ENCODE peak calls at places on chromosomes 6 and 20, in four cellular contexts. One of them, this sample, is unnamed.

GRCh38 chr6:137261393-137262154 is 42.4 kb upstream of the IFNGR1 start:
- DNase-seq in right cardiac atrium: no peak
- DNase-seq in A549: no peak
- DNase-seq in D341Med: no peak
- DNase-seq in this sample: no peak

GRCh38 chr20:1185316-1185741 is 548 bp upstream of the TMEM74B start:
- DNase-seq in right cardiac atrium: no peak
- DNase-seq in D341Med: peak
- DNase-seq in A549: peak
- DNase-seq in this sample: no peak

GRCh38 chr6:47709160-47709559 is 10.8 kb downstream of the ADGRF4 start:
- DNase-seq in right cardiac atrium: no peak
- DNase-seq in D341Med: no peak
- DNase-seq in A549: no peak
- DNase-seq in this sample: no peak

GRCh38 chr6:96626749-96627353 is 63.9 kb downstream of the FHL5 start:
- DNase-seq in A549: peak
- DNase-seq in right cardiac atrium: no peak
- DNase-seq in D341Med: peak
- DNase-seq in this sample: peak

GRCh38 chr6:47129129-47129528 is 87.0 kb upstream of the ADGRF1 start:
- DNase-seq in A549: no peak
- DNase-seq in D341Med: no peak
- DNase-seq in right cardiac atrium: no peak
- DNase-seq in this sample: peak

GRCh38 chr20:59250293-59250692 is 50.1 kb upstream of the EDN3 start:
- DNase-seq in D341Med: no peak
- DNase-seq in right cardiac atrium: no peak
- DNase-seq in A549: no peak
- DNase-seq in this sample: no peak

GRCh38 chr6:41489284-41489851 is 56.8 kb upstream of the FOXP4 start:
- DNase-seq in right cardiac atrium: no peak
- DNase-seq in A549: no peak
- DNase-seq in D341Med: no peak
- DNase-seq in this sample: no peak

GRCh38 chr6:88725111-88725711 is 238.2 kb downstream of the RNGTT start:
- DNase-seq in A549: no peak
- DNase-seq in right cardiac atrium: peak
- DNase-seq in D341Med: peak
- DNase-seq in this sample: no peak

GRCh38 chr6:130620338-130620781 is 206.8 kb upstream of the SMLR1 start:
- DNase-seq in A549: no peak
- DNase-seq in right cardiac atrium: no peak
- DNase-seq in D341Med: no peak
- DNase-seq in this sample: no peak

GRCh38 chr6:134602123-134602522 is 284.2 kb upstream of the SGK1 start:
- DNase-seq in right cardiac atrium: no peak
- DNase-seq in D341Med: no peak
- DNase-seq in A549: no peak
- DNase-seq in this sample: no peak

GRCh38 chr6:125871365-125871764 is 80.6 kb downstream of the NCOA7 start:
- DNase-seq in D341Med: no peak
- DNase-seq in right cardiac atrium: no peak
- DNase-seq in A549: no peak
- DNase-seq in this sample: no peak

GRCh38 chr6:14452567-14453527 is 335.3 kb downstream of the CD83 start:
- DNase-seq in D341Med: no peak
- DNase-seq in A549: no peak
- DNase-seq in right cardiac atrium: no peak
- DNase-seq in this sample: peak

GRCh38 chr6:138645976-138646640 is 127.5 kb upstream of the CCDC28A start:
- DNase-seq in A549: no peak
- DNase-seq in D341Med: no peak
- DNase-seq in right cardiac atrium: no peak
- DNase-seq in this sample: no peak

GRCh38 chr20:22402990-22403859 is 181.1 kb downstream of the FOXA2 start:
- DNase-seq in D341Med: no peak
- DNase-seq in A549: no peak
- DNase-seq in right cardiac atrium: no peak
- DNase-seq in this sample: no peak

GRCh38 chr20:58557713-58558335 is 42.6 kb upstream of the APCDD1L start:
- DNase-seq in right cardiac atrium: no peak
- DNase-seq in A549: no peak
- DNase-seq in D341Med: no peak
- DNase-seq in this sample: no peak

GRCh38 chr6:47936820-47937219 is 155.0 kb downstream of the OPN5 start:
- DNase-seq in right cardiac atrium: no peak
- DNase-seq in D341Med: no peak
- DNase-seq in A549: no peak
- DNase-seq in this sample: no peak

GRCh38 chr20:53390780-53391179 is 202.9 kb downstream of the ZNF217 start:
- DNase-seq in D341Med: no peak
- DNase-seq in A549: no peak
- DNase-seq in right cardiac atrium: no peak
- DNase-seq in this sample: no peak

GRCh38 chr6:46221221-46221793 is 50.5 kb upstream of the ENPP5 start:
- DNase-seq in D341Med: peak
- DNase-seq in right cardiac atrium: no peak
- DNase-seq in A549: peak
- DNase-seq in this sample: peak

GRCh38 chr20:47099749-47100515 is 205.3 kb downstream of the EYA2 start:
- DNase-seq in right cardiac atrium: peak
- DNase-seq in A549: no peak
- DNase-seq in D341Med: no peak
- DNase-seq in this sample: no peak

GRCh38 chr6:33673847-33674246 is 37.7 kb downstream of the UQCC2 start:
- DNase-seq in A549: no peak
- DNase-seq in D341Med: no peak
- DNase-seq in right cardiac atrium: no peak
- DNase-seq in this sample: no peak

GRCh38 chr6:108745664-108746336 is 102.4 kb upstream of the ARMC2 start:
- DNase-seq in right cardiac atrium: no peak
- DNase-seq in D341Med: no peak
- DNase-seq in A549: no peak
- DNase-seq in this sample: no peak

GRCh38 chr20:43538855-43539700 is 19.7 kb upstream of the SGK2 start:
- DNase-seq in A549: no peak
- DNase-seq in D341Med: no peak
- DNase-seq in right cardiac atrium: no peak
- DNase-seq in this sample: no peak

GRCh38 chr6:72149715-72150114 is 263.4 kb downstream of the RIMS1 start:
- DNase-seq in D341Med: no peak
- DNase-seq in A549: no peak
- DNase-seq in right cardiac atrium: peak
- DNase-seq in this sample: no peak

GRCh38 chr6:56047931-56048520 is 172.6 kb upstream of the BMP5 start:
- DNase-seq in D341Med: no peak
- DNase-seq in right cardiac atrium: no peak
- DNase-seq in A549: no peak
- DNase-seq in this sample: no peak

GRCh38 chr20:49964964-49965780 is 17.6 kb upstream of the SNAI1 start:
- DNase-seq in right cardiac atrium: peak
- DNase-seq in A549: peak
- DNase-seq in D341Med: peak
- DNase-seq in this sample: no peak

GRCh38 chr20:37941332-37941731 is 38.4 kb downstream of the VSTM2L start:
- DNase-seq in A549: peak
- DNase-seq in right cardiac atrium: no peak
- DNase-seq in D341Med: peak
- DNase-seq in this sample: no peak

GRCh38 chr20:45312241-45312640 is 4.1 kb upstream of the MATN4 start:
- DNase-seq in A549: no peak
- DNase-seq in D341Med: no peak
- DNase-seq in right cardiac atrium: no peak
- DNase-seq in this sample: no peak

GRCh38 chr6:159470400-159470799 is 222.6 kb downstream of the SOD2 start:
- DNase-seq in D341Med: no peak
- DNase-seq in A549: no peak
- DNase-seq in right cardiac atrium: no peak
- DNase-seq in this sample: no peak